ENCODE peak calls at places on chromosomes 12 and 14, in nine cellular contexts. Y, P, I, W, X, S, T, R and U are unnamed samples.

GRCh38 chr12:71456316-71456715 is 16.7 kb downstream of the LGR5 start:
- DNase-seq in Y (no peak), P (no peak), I (no peak), W (no peak), X (no peak), S (no peak), T (no peak), R (no peak), U (no peak)

GRCh38 chr14:67517083-67517482 is 16.0 kb upstream of the PLEKHH1 start:
- DNase-seq in Y (peak; percentile 62), P (no peak), I (no peak), W (no peak), X (peak; percentile 69), S (no peak), T (no peak), R (no peak), U (no peak)

GRCh38 chr12:124764451-124764850 is 99.2 kb downstream of the SCARB1 start:
- DNase-seq in Y (peak; percentile 58), P (peak; percentile 81), I (no peak), W (peak; percentile 88), X (no peak), S (no peak), T (no peak), R (no peak), U (no peak)

GRCh38 chr12:130713581-130713991 is 2.5 kb downstream of the RIMBP2 start:
- DNase-seq in Y (peak; percentile 11), P (no peak), I (no peak), W (no peak), X (peak; percentile 56), S (no peak), T (no peak), R (no peak), U (peak; percentile 18)

GRCh38 chr14:67539116-67539515 is 6.0 kb downstream of the PLEKHH1 start:
- DNase-seq in Y (no peak), P (no peak), I (no peak), W (no peak), X (peak; percentile 28), S (no peak), T (no peak), R (no peak), U (no peak)

GRCh38 chr12:27424631-27425230 is 21.8 kb upstream of the SMCO2 start:
- DNase-seq in Y (peak; percentile 48), P (no peak), I (no peak), W (peak; percentile 62), X (no peak), S (no peak), T (peak; percentile 49), R (no peak), U (peak; percentile 26)

GRCh38 chr12:39617887-39618286 is 1.7 kb downstream of the ABCD2 start:
- DNase-seq in Y (no peak), P (no peak), I (no peak), W (no peak), X (no peak), S (no peak), T (no peak), R (no peak), U (no peak)

GRCh38 chr14:53528114-53528513 is 375.0 kb upstream of the DDHD1 start:
- DNase-seq in Y (no peak), P (no peak), I (no peak), W (no peak), X (peak; percentile 62), S (no peak), T (no peak), R (no peak), U (no peak)

GRCh38 chr14:73452341-73453191 is 5.8 kb downstream of the NUMB start:
- DNase-seq in Y (no peak), P (no peak), I (no peak), W (peak; percentile 31), X (no peak), S (no peak), T (no peak), R (no peak), U (no peak)

GRCh38 chr14:61471297-61471980 is 150.1 kb downstream of the PRKCH start:
- DNase-seq in Y (no peak), P (no peak), I (no peak), W (no peak), X (no peak), S (no peak), T (no peak), R (no peak), U (no peak)

GRCh38 chr12:104677441-104678089 is 220.8 kb downstream of the CHST11 start:
- DNase-seq in Y (no peak), P (no peak), I (no peak), W (no peak), X (no peak), S (no peak), T (peak; percentile 28), R (no peak), U (no peak)

GRCh38 chr12:570949-571794 is 92.1 kb downstream of the NINJ2 start:
- DNase-seq in Y (peak; percentile 61), P (peak; percentile 83), I (peak; percentile 80), W (peak; percentile 98), X (peak; percentile 93), S (peak; percentile 90), T (peak; percentile 81), R (peak; percentile 92), U (peak; percentile 74)

GRCh38 chr14:24481622-24482324 is 26.3 kb downstream of the CMA1 start:
- DNase-seq in Y (peak; percentile 6), P (no peak), I (no peak), W (peak; percentile 65), X (no peak), S (no peak), T (peak; percentile 44), R (no peak), U (no peak)

GRCh38 chr12:4483885-4484823 is 38.5 kb upstream of the FGF6 start:
- DNase-seq in Y (no peak), P (no peak), I (no peak), W (no peak), X (no peak), S (no peak), T (no peak), R (no peak), U (no peak)
- H3K27ac ChIP-seq in Y (no peak overlapping the region), P (no peak overlapping the region), I (peak overlapping the region; percentile 68), W (no peak overlapping the region), X (no peak overlapping the region), S (no peak overlapping the region), T (no peak overlapping the region), R (no peak overlapping the region), U (no peak overlapping the region)

GRCh38 chr14:89955418-89956293 is at the start of gene TDP1:
- DNase-seq in Y (peak; percentile 98), P (peak; percentile 92), I (peak; percentile 93), W (peak; percentile 92), X (peak; percentile 97), S (peak; percentile 95), T (peak; percentile 91), R (peak; percentile 97), U (peak; percentile 95)
- TF ChIP-seq POLR2A in Y (peak; percentile 94), P (peak; percentile 51), I (peak; percentile 68), W (peak; percentile 72), X (peak; percentile 50), S (peak; percentile 73), T (peak; percentile 85), R (no peak), U (peak; percentile 58)

DNA sequence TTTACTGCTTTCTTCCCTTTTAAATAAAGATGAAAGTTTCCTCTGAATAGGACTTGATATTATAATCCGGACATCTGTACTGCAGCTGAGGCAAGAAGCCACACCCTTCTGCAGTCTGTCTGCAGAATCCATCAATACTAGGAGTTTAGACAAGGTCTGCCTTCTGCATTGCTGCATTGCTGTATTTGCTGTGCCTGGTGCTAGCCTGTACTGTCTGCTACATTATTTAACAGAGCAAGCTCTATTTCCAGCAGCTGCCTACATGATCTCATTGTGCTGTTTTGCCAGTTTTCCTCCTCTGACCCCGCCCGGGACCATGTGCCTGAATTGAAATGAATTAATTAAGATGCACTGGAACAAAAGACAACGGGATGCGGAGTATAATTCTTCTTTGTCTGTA is 1.7 kb downstream of the TUBA1A start:
- DNase-seq in Y (peak; percentile 10), P (peak; percentile 68), I (peak; percentile 7), W (peak; percentile 20), X (peak; percentile 81), S (peak; percentile 54), T (no peak), R (peak; percentile 63), U (peak; percentile 69)
- H3K27ac ChIP-seq in Y (peak overlapping the region; percentile 95), P (peak overlapping the region; percentile 94), I (no peak overlapping the region), W (no peak overlapping the region), X (peak overlapping the region; percentile 100), S (peak overlapping the region; percentile 98), T (no peak overlapping the region), R (peak overlapping the region; percentile 99), U (peak overlapping the region; percentile 99)

DNA sequence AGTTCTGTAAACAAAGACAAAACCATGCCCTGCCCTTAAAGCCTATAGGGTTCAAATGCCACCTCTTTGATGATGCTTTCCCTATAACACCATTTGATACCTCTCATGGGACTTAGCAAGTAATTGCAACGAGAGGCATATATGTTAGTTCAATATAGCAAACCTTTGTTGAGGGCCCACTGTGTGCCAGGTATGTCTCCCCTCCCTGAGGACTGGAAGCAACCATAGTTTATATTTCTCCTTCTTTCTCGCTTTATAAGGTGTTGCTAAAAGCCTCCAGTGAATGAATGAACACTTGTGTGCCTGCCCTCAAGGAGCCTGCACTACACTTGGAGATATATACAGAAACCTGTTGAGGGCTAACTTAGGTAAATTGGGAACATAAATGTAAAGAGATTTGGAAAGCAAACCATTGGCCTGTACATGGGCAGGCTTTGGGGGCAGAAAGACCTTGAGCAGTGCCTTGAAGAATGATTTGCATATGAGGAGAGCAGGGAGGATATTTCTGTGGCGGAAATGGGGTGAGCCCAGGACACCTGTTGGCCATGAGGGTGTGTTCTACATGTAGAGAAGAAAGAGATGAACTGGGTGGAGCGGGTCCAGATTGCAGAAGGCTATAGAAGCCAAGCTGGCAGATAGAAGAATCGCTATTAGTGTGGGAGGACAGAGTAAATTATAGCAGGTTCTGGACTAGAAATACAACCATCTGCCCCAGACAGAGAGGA is 1.8 kb upstream of the CKAP4 start:
- DNase-seq in Y (no peak), P (no peak), I (no peak), W (no peak), X (no peak), S (no peak), T (no peak), R (peak; percentile 34), U (no peak)
- TF ChIP-seq POLR2A in Y (no peak), P (no peak), I (no peak), W (no peak), X (no peak), S (no peak), T (no peak), R (no peak), U (no peak)

DNA sequence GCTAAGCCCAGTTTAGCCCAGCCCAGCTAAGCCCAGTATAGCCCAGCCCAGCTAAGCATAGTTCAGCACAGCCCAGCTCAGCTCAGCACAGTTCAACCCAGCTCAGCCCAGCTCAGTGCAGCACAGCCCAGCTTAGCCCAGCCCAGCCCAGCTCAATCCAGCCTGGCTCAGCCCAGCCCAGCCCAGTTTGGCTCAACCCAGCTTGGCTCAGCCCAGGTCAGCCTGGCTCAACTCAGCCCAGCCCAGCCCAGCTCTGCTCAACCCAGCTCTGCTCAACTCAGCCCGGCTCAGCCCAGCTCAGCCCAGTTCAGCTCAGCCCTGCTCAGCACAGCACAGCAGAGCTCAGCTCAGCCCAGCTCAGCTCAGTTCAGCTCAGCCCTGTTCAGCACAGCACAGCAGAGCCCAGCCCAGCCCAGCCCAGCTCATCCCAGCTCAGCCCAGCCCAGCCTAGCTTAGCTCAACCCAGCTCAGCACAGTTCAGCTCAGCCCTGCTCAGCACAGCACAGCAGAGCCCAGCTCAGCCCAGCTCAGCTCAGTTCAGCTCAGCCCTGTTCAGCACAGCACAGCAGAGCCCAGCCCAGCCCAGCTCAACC is 330.9 kb downstream of the TMEM121 start:
- DNase-seq in Y (no peak), P (no peak), I (no peak), W (no peak), X (peak; percentile 33), S (peak; percentile 20), T (no peak), R (peak; percentile 71), U (no peak)
- H3K27ac ChIP-seq in Y (no peak overlapping the region), P (no peak overlapping the region), I (no peak overlapping the region), W (no peak overlapping the region), X (no peak overlapping the region), S (no peak overlapping the region), T (no peak overlapping the region), R (no peak overlapping the region), U (no peak overlapping the region)